ENCODE peak calls at places on chromosomes 11 and 22, in ten cellular contexts. I, K, J, A, X, B, Z, D, O and C are unnamed samples.

GRCh38 chr22:21761994-21762680 is 26.5 kb upstream of the YPEL1 start:
- DNase-seq in I (no peak), K (no peak), J (no peak), A (no peak), X (no peak), B (no peak), Z (no peak), D (no peak), O (no peak), C (no peak)

GRCh38 chr22:42294034-42294985 is 23.9 kb upstream of the TCF20 start:
- DNase-seq in I (no peak), K (no peak), J (peak; percentile 55), A (no peak), X (peak; percentile 48), B (peak; percentile 41), Z (peak; percentile 47), D (no peak), O (peak; percentile 26), C (peak; percentile 24)

GRCh38 chr11:63508009-63508408 is 2.1 kb downstream of the LGALS12 start:
- DNase-seq in I (peak; percentile 82), K (no peak), J (peak; percentile 82), A (peak; percentile 37), X (no peak), B (no peak), Z (no peak), D (no peak), O (no peak), C (no peak)

GRCh38 chr11:14539867-14540475 is 19.8 kb upstream of the PSMA1 start:
- DNase-seq in I (no peak), K (no peak), J (no peak), A (no peak), X (no peak), B (no peak), Z (no peak), D (no peak), O (no peak), C (no peak)

GRCh38 chr11:57294225-57295131 is 30.3 kb downstream of the TNKS1BP1 start:
- DNase-seq in I (no peak), K (no peak), J (peak; percentile 38), A (no peak), X (peak; percentile 72), B (peak; percentile 52), Z (peak; percentile 91), D (no peak), O (peak; percentile 68), C (peak; percentile 72)

GRCh38 chr11:9616042-9616640 is 42.7 kb downstream of the WEE1 start:
- DNase-seq in I (no peak), K (no peak), J (no peak), A (no peak), X (peak; percentile 27), B (peak; percentile 59), Z (no peak), D (no peak), O (no peak), C (peak; percentile 29)

GRCh38 chr11:104668797-104669463 is 229.3 kb downstream of the CASP12 start:
- DNase-seq in I (no peak), K (peak; percentile 45), J (no peak), A (no peak), X (peak; percentile 82), B (peak; percentile 94), Z (peak; percentile 91), D (no peak), O (peak; percentile 96), C (peak; percentile 73)

GRCh38 chr11:47051217-47051616 is 114.7 kb downstream of the CSTPP1 start:
- DNase-seq in I (no peak), K (no peak), J (no peak), A (no peak), X (peak; percentile 91), B (peak; percentile 51), Z (peak; percentile 34), D (no peak), O (no peak), C (peak; percentile 33)

GRCh38 chr11:102313225-102313940 is 3.9 kb upstream of the BIRC3 start:
- DNase-seq in I (no peak), K (no peak), J (no peak), A (no peak), X (peak; percentile 64), B (no peak), Z (peak; percentile 33), D (no peak), O (no peak), C (no peak)
- H3K4me3 ChIP-seq in I (peak overlapping the region; percentile 28), K (no peak overlapping the region), J (no peak overlapping the region), A (no peak overlapping the region), X (peak overlapping the region; percentile 43), B (peak overlapping the region; percentile 24), Z (no peak overlapping the region), D (peak overlapping the region; percentile 22), O (no peak overlapping the region), C (peak overlapping the region; percentile 5)

GRCh38 chr11:91373497-91373896 is 851.1 kb upstream of the FAT3 start:
- DNase-seq in I (no peak), K (no peak), J (no peak), A (no peak), X (no peak), B (no peak), Z (no peak), D (no peak), O (no peak), C (no peak)
- TF ChIP-seq CTCF in I (no peak), K (no peak), J (no peak), A (peak; percentile 29), X (no peak), B (no peak), Z (no peak), D (peak; percentile 4), O (no peak), C (no peak)

GRCh38 chr11:123137496-123138270 is 57.4 kb downstream of the CLMP start:
- DNase-seq in I (peak; percentile 42), K (peak; percentile 69), J (peak; percentile 48), A (peak; percentile 85), X (peak; percentile 92), B (peak; percentile 75), Z (peak; percentile 86), D (no peak), O (no peak), C (peak; percentile 90)
- H3K4me3 ChIP-seq in I (peak overlapping the region; percentile 8), K (no peak overlapping the region), J (no peak overlapping the region), A (peak overlapping the region; percentile 6), X (peak overlapping the region; percentile 28), B (no peak overlapping the region), Z (no peak overlapping the region), D (no peak overlapping the region), O (no peak overlapping the region), C (peak overlapping the region; percentile 37)

GRCh38 chr11:102831128-102831708 is 12.2 kb downstream of the MMP3 start:
- DNase-seq in I (no peak), K (no peak), J (peak; percentile 24), A (peak; percentile 40), X (peak; percentile 55), B (peak; percentile 23), Z (peak; percentile 59), D (no peak), O (no peak), C (peak; percentile 67)
- TF ChIP-seq CTCF in I (no peak), K (peak; percentile 90), J (no peak), A (peak; percentile 73), X (peak; percentile 62), B (peak; percentile 58), Z (peak; percentile 77), D (peak; percentile 11), O (peak; percentile 42), C (peak; percentile 74)

DNA sequence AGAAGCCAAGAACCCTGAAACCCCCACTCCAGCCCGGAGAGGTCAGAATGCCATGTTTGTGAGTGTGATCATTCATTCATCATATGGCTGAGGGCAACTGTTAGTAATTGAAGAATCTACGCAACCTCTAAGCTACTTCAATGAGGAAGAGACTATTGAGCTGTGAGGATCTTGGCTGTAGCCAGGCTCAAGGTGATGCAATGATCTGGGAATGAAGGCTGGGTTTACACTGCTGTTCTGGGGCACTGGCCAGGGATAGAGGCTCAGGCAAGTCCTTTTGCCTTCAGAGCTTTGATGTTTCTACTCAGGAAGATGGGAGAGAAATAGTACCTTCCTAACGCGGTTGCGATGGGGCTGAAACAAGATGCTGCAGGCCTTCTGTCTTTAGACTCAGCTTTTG is 12.9 kb downstream of the CRYBB2 start:
- DNase-seq in I (no peak), K (no peak), J (no peak), A (no peak), X (peak; percentile 44), B (peak; percentile 17), Z (no peak), D (no peak), O (peak; percentile 66), C (peak; percentile 31)
- H3K4me3 ChIP-seq in I (no peak overlapping the region), K (no peak overlapping the region), J (no peak overlapping the region), A (no peak overlapping the region), X (no peak overlapping the region), B (no peak overlapping the region), Z (no peak overlapping the region), D (no peak overlapping the region), O (no peak overlapping the region), C (no peak overlapping the region)

DNA sequence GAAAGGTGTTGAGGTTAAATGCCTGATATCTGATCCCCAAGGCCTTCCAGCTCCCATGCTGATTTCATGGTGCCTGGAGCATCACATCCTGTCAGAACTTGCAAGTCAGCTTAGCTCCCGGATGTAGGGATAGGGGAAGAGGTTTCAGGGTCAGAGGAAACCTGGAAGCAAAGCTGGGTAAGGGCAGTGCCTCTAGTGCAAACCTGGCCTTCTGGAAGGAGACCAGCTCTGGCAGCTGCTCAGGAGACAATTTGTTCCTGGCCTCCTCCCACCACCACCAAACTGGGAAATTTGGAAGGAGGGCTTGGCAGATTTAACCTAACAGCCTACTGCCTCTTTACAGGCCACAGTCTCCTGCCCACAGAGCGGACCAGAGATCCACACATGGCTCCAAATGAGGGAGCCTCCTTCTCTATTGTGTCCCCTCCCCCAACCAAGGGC is 9.2 kb upstream of the TSKU start:
- DNase-seq in I (no peak), K (no peak), J (peak; percentile 43), A (no peak), X (no peak), B (no peak), Z (no peak), D (no peak), O (peak; percentile 88), C (no peak)
- TF ChIP-seq CTCF in I (no peak), K (no peak), J (no peak), A (no peak), X (no peak), B (no peak), Z (no peak), D (no peak), O (no peak), C (no peak)